ENCODE peak calls at places on chromosomes 4 and X, in four cellular contexts. One of them, this sample, is unnamed.

GRCh38 chr4:16785800-16786527 is 112.5 kb downstream of the LDB2 start:
- DNase-seq in progenitor cell of endocrine pancreas: no peak
- DNase-seq in fibroblast of pulmonary artery: no peak
- DNase-seq in activated T-cell treated with anti-CD3 and anti-CD28 coated beads, Interleukin-2, amount 50 U/mL, for 24 hours: no peak
- DNase-seq in this sample: no peak

GRCh38 chr4:131509521-131509920 is 1639.6 kb upstream of the PCDH10 start:
- DNase-seq in fibroblast of pulmonary artery: peak
- DNase-seq in progenitor cell of endocrine pancreas: no peak
- DNase-seq in activated T-cell treated with anti-CD3 and anti-CD28 coated beads, Interleukin-2, amount 50 U/mL, for 24 hours: no peak
- DNase-seq in this sample: no peak

GRCh38 chr4:76488905-76489798 is 54.1 kb downstream of the SHROOM3 start:
- DNase-seq in progenitor cell of endocrine pancreas: no peak
- DNase-seq in activated T-cell treated with anti-CD3 and anti-CD28 coated beads, Interleukin-2, amount 50 U/mL, for 24 hours: no peak
- DNase-seq in fibroblast of pulmonary artery: no peak
- DNase-seq in this sample: no peak

GRCh38 chr4:152975615-152976465 is 39.7 kb downstream of the FHDC1 start:
- DNase-seq in activated T-cell treated with anti-CD3 and anti-CD28 coated beads, Interleukin-2, amount 50 U/mL, for 24 hours: no peak
- DNase-seq in fibroblast of pulmonary artery: no peak
- DNase-seq in progenitor cell of endocrine pancreas: no peak
- DNase-seq in this sample: no peak

GRCh38 chrX:11321986-11322385 is 28.8 kb downstream of the AMELX start:
- DNase-seq in progenitor cell of endocrine pancreas: no peak
- DNase-seq in activated T-cell treated with anti-CD3 and anti-CD28 coated beads, Interleukin-2, amount 50 U/mL, for 24 hours: no peak
- DNase-seq in fibroblast of pulmonary artery: peak
- DNase-seq in this sample: no peak

GRCh38 chrX:16552546-16552945 is 97.4 kb upstream of the S100G start:
- DNase-seq in fibroblast of pulmonary artery: peak
- DNase-seq in activated T-cell treated with anti-CD3 and anti-CD28 coated beads, Interleukin-2, amount 50 U/mL, for 24 hours: no peak
- DNase-seq in progenitor cell of endocrine pancreas: no peak
- DNase-seq in this sample: no peak

GRCh38 chrX:39518451-39519212 is 579.1 kb downstream of the BCOR start:
- DNase-seq in progenitor cell of endocrine pancreas: no peak
- DNase-seq in activated T-cell treated with anti-CD3 and anti-CD28 coated beads, Interleukin-2, amount 50 U/mL, for 24 hours: no peak
- DNase-seq in fibroblast of pulmonary artery: peak
- DNase-seq in this sample: no peak

GRCh38 chrX:131747173-131747572 is 203.3 kb downstream of the OR13H1 start:
- DNase-seq in activated T-cell treated with anti-CD3 and anti-CD28 coated beads, Interleukin-2, amount 50 U/mL, for 24 hours: peak
- DNase-seq in fibroblast of pulmonary artery: no peak
- DNase-seq in progenitor cell of endocrine pancreas: no peak
- DNase-seq in this sample: no peak

GRCh38 chrX:39728852-39729587 is 368.7 kb downstream of the BCOR start:
- DNase-seq in activated T-cell treated with anti-CD3 and anti-CD28 coated beads, Interleukin-2, amount 50 U/mL, for 24 hours: no peak
- DNase-seq in fibroblast of pulmonary artery: no peak
- DNase-seq in progenitor cell of endocrine pancreas: no peak
- DNase-seq in this sample: no peak

GRCh38 chrX:100447563-100448397 is 37.7 kb upstream of the PCDH19 start:
- DNase-seq in progenitor cell of endocrine pancreas: peak
- DNase-seq in activated T-cell treated with anti-CD3 and anti-CD28 coated beads, Interleukin-2, amount 50 U/mL, for 24 hours: peak
- DNase-seq in fibroblast of pulmonary artery: peak
- DNase-seq in this sample: peak

GRCh38 chr4:66574145-66574978 is 904.1 kb upstream of the EPHA5 start:
- DNase-seq in fibroblast of pulmonary artery: peak
- DNase-seq in progenitor cell of endocrine pancreas: no peak
- DNase-seq in activated T-cell treated with anti-CD3 and anti-CD28 coated beads, Interleukin-2, amount 50 U/mL, for 24 hours: no peak
- DNase-seq in this sample: no peak

GRCh38 chrX:63961964-63962363 is 176.9 kb upstream of the ARHGEF9 start:
- DNase-seq in activated T-cell treated with anti-CD3 and anti-CD28 coated beads, Interleukin-2, amount 50 U/mL, for 24 hours: no peak
- DNase-seq in fibroblast of pulmonary artery: no peak
- DNase-seq in progenitor cell of endocrine pancreas: no peak
- DNase-seq in this sample: no peak

GRCh38 chr4:6474705-6475457 is 2.5 kb upstream of the PPP2R2C start:
- DNase-seq in progenitor cell of endocrine pancreas: peak
- DNase-seq in fibroblast of pulmonary artery: no peak
- DNase-seq in activated T-cell treated with anti-CD3 and anti-CD28 coated beads, Interleukin-2, amount 50 U/mL, for 24 hours: no peak
- DNase-seq in this sample: no peak

GRCh38 chr4:73936969-73937368 is 44.9 kb downstream of the PF4 start:
- DNase-seq in progenitor cell of endocrine pancreas: no peak
- DNase-seq in fibroblast of pulmonary artery: no peak
- DNase-seq in activated T-cell treated with anti-CD3 and anti-CD28 coated beads, Interleukin-2, amount 50 U/mL, for 24 hours: no peak
- DNase-seq in this sample: no peak

GRCh38 chrX:32268207-32268606 is 943.1 kb downstream of the DMD start:
- DNase-seq in activated T-cell treated with anti-CD3 and anti-CD28 coated beads, Interleukin-2, amount 50 U/mL, for 24 hours: no peak
- DNase-seq in progenitor cell of endocrine pancreas: no peak
- DNase-seq in fibroblast of pulmonary artery: no peak
- DNase-seq in this sample: no peak

GRCh38 chr4:77188498-77189187 is 31.6 kb downstream of the CCNG2 start:
- DNase-seq in activated T-cell treated with anti-CD3 and anti-CD28 coated beads, Interleukin-2, amount 50 U/mL, for 24 hours: no peak
- DNase-seq in fibroblast of pulmonary artery: no peak
- DNase-seq in progenitor cell of endocrine pancreas: no peak
- DNase-seq in this sample: no peak

GRCh38 chr4:123323998-123324397 is 72.6 kb upstream of the SPRY1 start:
- DNase-seq in activated T-cell treated with anti-CD3 and anti-CD28 coated beads, Interleukin-2, amount 50 U/mL, for 24 hours: no peak
- DNase-seq in fibroblast of pulmonary artery: no peak
- DNase-seq in progenitor cell of endocrine pancreas: no peak
- DNase-seq in this sample: no peak

GRCh38 chrX:53605004-53605403 is 81.5 kb downstream of the HUWE1 start:
- DNase-seq in activated T-cell treated with anti-CD3 and anti-CD28 coated beads, Interleukin-2, amount 50 U/mL, for 24 hours: no peak
- DNase-seq in fibroblast of pulmonary artery: peak
- DNase-seq in progenitor cell of endocrine pancreas: no peak
- DNase-seq in this sample: no peak

GRCh38 chr4:99885063-99885664 is 9.1 kb downstream of the LAMTOR3 start:
- DNase-seq in fibroblast of pulmonary artery: peak
- DNase-seq in activated T-cell treated with anti-CD3 and anti-CD28 coated beads, Interleukin-2, amount 50 U/mL, for 24 hours: no peak
- DNase-seq in progenitor cell of endocrine pancreas: no peak
- DNase-seq in this sample: no peak

GRCh38 chr4:185115827-185116232 is 27.2 kb upstream of the SLC25A4 start:
- DNase-seq in progenitor cell of endocrine pancreas: peak
- DNase-seq in fibroblast of pulmonary artery: peak
- DNase-seq in activated T-cell treated with anti-CD3 and anti-CD28 coated beads, Interleukin-2, amount 50 U/mL, for 24 hours: no peak
- DNase-seq in this sample: no peak

This sample was measured in activated effector memory CD4-positive, alpha-beta T cell treated with anti-CD3 and anti-CD28 coated beads, Interleukin-2, amount 50 U/mL, for 16 hours.